ENCODE peak calls at places on chromosomes 5 and 9, in four cellular contexts. One of them, this sample, is unnamed.

GRCh38 chr5:136226401-136226800 is 33.4 kb upstream of the SMIM32 start:
- DNase-seq in WTC11: no peak
- DNase-seq in GM12878: no peak
- DNase-seq in K562: no peak
- DNase-seq in this sample: no peak

GRCh38 chr9:71681708-71682268 is 86.5 kb downstream of the CEMIP2 start:
- DNase-seq in WTC11: no peak
- DNase-seq in GM12878: no peak
- DNase-seq in K562: peak; percentile 10
- DNase-seq in this sample: no peak

GRCh38 chr9:108803666-108804065 is 52.1 kb downstream of the ACTL7B start:
- DNase-seq in WTC11: no peak
- DNase-seq in GM12878: no peak
- DNase-seq in K562: no peak
- DNase-seq in this sample: no peak

GRCh38 chr9:123807241-123807640 is 122.7 kb downstream of the DENND1A start:
- DNase-seq in WTC11: no peak
- DNase-seq in GM12878: no peak
- DNase-seq in K562: no peak
- DNase-seq in this sample: no peak

GRCh38 chr9:109986423-109987055 is 206.5 kb downstream of the PALM2AKAP2 start:
- DNase-seq in WTC11: no peak
- DNase-seq in GM12878: no peak
- DNase-seq in K562: no peak
- DNase-seq in this sample: no peak

GRCh38 chr5:171606414-171607024 is 179.1 kb upstream of the SMIM23 start:
- DNase-seq in WTC11: no peak
- DNase-seq in GM12878: no peak
- DNase-seq in K562: peak; percentile 52
- DNase-seq in this sample: no peak

GRCh38 chr5:127985811-127986325 is 97.7 kb upstream of the SLC12A2 start:
- DNase-seq in WTC11: no peak
- DNase-seq in GM12878: no peak
- DNase-seq in K562: no peak
- DNase-seq in this sample: no peak

GRCh38 chr5:19928556-19929421 is 59.2 kb downstream of the CDH18 start:
- DNase-seq in WTC11: no peak
- DNase-seq in GM12878: no peak
- DNase-seq in K562: no peak
- DNase-seq in this sample: peak; percentile 6

GRCh38 chr5:29231153-29231552 is 1962.3 kb upstream of the CDH6 start:
- DNase-seq in WTC11: no peak
- DNase-seq in GM12878: no peak
- DNase-seq in K562: no peak
- DNase-seq in this sample: no peak

GRCh38 chr5:154766558-154767281 is 11.5 kb downstream of the LARP1 start:
- DNase-seq in WTC11: no peak
- DNase-seq in GM12878: no peak
- DNase-seq in K562: no peak
- DNase-seq in this sample: no peak

GRCh38 chr5:75961814-75962213 is 121.4 kb upstream of the SV2C start:
- DNase-seq in WTC11: no peak
- DNase-seq in GM12878: no peak
- DNase-seq in K562: no peak
- DNase-seq in this sample: no peak

GRCh38 chr5:75963554-75963953 is 119.6 kb upstream of the SV2C start:
- DNase-seq in WTC11: no peak
- DNase-seq in GM12878: no peak
- DNase-seq in K562: no peak
- DNase-seq in this sample: no peak

GRCh38 chr5:75965292-75965691 is 117.9 kb upstream of the SV2C start:
- DNase-seq in WTC11: no peak
- DNase-seq in GM12878: no peak
- DNase-seq in K562: no peak
- DNase-seq in this sample: no peak

DNA sequence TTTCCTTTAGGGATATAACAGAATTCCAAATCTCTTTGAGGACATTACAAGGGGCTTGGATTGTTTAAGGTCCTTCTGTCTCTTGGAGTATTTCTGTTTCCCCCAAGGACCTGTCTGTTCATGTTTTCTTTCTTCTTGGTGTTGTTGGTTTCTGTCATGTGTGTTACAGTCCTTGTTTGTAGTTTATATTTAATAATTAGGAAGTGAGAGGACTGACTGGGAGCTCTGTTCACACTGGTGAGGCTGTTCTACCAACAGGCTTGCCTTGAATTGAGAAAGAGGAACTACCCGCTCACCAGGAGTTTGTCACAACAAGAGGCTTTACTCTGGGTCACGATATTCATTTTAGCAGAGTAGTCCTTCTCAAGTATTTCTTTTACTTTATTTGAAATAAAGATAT is 119.2 kb upstream of the SV2C start:
- DNase-seq in WTC11: no peak
- DNase-seq in GM12878: peak; percentile 48
- DNase-seq in K562: no peak
- DNase-seq in this sample: no peak
- TF ChIP-seq NR2C2 in WTC11: no peak
- TF ChIP-seq NR2C2 in GM12878: no peak
- TF ChIP-seq NR2C2 in K562: no peak
- TF ChIP-seq NR2C2 in this sample: no peak

DNA sequence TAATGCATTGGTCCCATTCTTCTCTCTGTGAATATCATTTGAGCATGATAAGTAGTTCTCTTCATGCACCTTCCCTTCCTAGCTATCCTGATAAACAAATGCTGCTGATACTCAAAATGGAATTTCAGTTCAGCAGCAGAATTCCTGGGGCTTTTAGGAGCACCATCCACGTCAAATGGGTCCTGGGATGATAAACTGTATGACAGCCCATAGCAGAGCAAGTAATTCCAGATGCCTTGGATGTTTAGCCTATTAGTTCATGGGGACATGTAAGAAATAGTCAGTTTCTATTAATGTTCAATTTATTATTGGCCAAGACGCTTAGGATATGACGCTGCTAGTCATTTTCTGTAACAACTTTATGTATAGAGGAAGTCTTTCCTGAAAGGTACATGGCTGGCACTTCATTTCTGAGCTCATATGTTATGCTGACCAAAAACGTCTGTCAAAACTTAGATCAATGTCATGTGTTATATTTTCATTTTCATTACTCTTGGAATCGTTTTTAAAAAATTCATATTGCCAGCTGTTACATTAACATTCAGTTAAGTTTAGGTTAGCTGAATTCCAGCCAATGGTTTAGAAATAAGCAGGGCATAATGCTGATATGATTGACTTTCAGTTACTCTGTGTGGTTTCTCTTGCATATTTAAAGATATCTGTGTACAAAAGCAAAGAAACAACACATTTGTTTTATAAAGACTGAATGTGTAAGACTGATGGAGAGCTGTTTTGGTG is 243.8 kb downstream of the CSNK1G3 start:
- DNase-seq in WTC11: no peak
- DNase-seq in GM12878: no peak
- DNase-seq in K562: no peak
- DNase-seq in this sample: no peak
- TF ChIP-seq NR2C2 in WTC11: no peak
- TF ChIP-seq NR2C2 in GM12878: no peak
- TF ChIP-seq NR2C2 in K562: no peak
- TF ChIP-seq NR2C2 in this sample: no peak

GRCh38 chr5:137753986-137754235 is 252 bp downstream of the HNRNPA0 start:
- DNase-seq in WTC11: no peak
- DNase-seq in GM12878: no peak
- DNase-seq in K562: no peak
- DNase-seq in this sample: no peak

GRCh38 chr5:137752873-137753226 is 1.3 kb downstream of the HNRNPA0 start:
- DNase-seq in WTC11: peak; percentile 40
- DNase-seq in GM12878: no peak
- DNase-seq in K562: peak; percentile 78
- DNase-seq in this sample: peak; percentile 17

GRCh38 chr5:137750436-137750835 is 3.7 kb downstream of the HNRNPA0 start:
- DNase-seq in WTC11: no peak
- DNase-seq in GM12878: no peak
- DNase-seq in K562: no peak
- DNase-seq in this sample: no peak

GRCh38 chr5:137753227-137753985 is 757 bp downstream of the HNRNPA0 start:
- DNase-seq in WTC11: peak; percentile 45
- DNase-seq in GM12878: no peak
- DNase-seq in K562: no peak
- DNase-seq in this sample: no peak

DNA sequence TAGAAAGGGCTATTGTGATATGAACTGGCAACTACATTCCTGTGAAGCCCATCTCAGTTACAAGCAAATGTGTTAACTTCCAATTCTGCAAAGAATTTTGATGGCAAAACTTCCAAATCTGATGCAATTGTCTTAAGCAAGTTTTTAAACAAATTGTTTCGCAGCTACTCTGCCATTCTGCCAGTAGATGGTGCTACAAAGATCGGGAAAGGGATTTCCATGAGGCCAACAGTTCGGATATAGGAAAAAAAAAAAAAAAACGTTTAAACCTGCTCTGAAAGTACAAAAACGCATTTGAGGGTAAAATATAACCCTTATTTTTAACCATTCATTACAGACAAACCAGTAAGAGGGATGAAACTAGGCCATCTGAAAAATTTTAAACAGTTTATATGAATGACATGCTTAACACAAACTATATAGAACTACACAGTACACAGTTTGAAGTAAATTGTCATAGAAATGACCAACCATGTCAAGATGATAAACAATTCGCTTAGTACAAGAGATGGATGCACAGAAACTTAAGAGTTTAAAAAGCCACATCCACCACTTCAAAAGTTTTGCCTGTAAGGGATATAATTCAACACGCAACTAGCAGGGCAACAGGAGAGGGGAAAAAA is 2.2 kb downstream of the HNRNPA0 start:
- DNase-seq in WTC11: no peak
- DNase-seq in GM12878: no peak
- DNase-seq in K562: peak; percentile 66
- DNase-seq in this sample: peak; percentile 73
- TF ChIP-seq NR2C2 in WTC11: no peak
- TF ChIP-seq NR2C2 in GM12878: no peak
- TF ChIP-seq NR2C2 in K562: no peak
- TF ChIP-seq NR2C2 in this sample: no peak

GRCh38 chr5:98109561-98110006 is 663.9 kb upstream of the RGMB start:
- DNase-seq in WTC11: no peak
- DNase-seq in GM12878: no peak
- DNase-seq in K562: no peak
- DNase-seq in this sample: no peak
- TF ChIP-seq NR2C2 in WTC11: no peak
- TF ChIP-seq NR2C2 in GM12878: no peak
- TF ChIP-seq NR2C2 in K562: no peak
- TF ChIP-seq NR2C2 in this sample: no peak

This sample was measured in HepG2.